ENCODE peak calls at places on chromosomes 13 and 19, in eight cellular contexts. One of them, this sample, is unnamed.

GRCh38 chr13:40565282-40566148 is 100.9 kb downstream of the FOXO1 start:
- DNase-seq in esophagus squamous epithelium: no peak
- DNase-seq in esophagus muscularis mucosa: no peak
- DNase-seq in prostate gland: no peak
- DNase-seq in H1: no peak
- DNase-seq in uterus: no peak
- DNase-seq in IMR-90: no peak
- DNase-seq in breast epithelium: no peak
- DNase-seq in this sample: no peak

GRCh38 chr19:6663236-6664187 is 6.4 kb downstream of the TNFSF14 start:
- DNase-seq in esophagus squamous epithelium: no peak
- DNase-seq in esophagus muscularis mucosa: no peak
- DNase-seq in prostate gland: no peak
- DNase-seq in H1: no peak
- DNase-seq in uterus: no peak
- DNase-seq in IMR-90: no peak
- DNase-seq in breast epithelium: no peak
- DNase-seq in this sample: no peak

GRCh38 chr19:33905473-33905936 is 108.8 kb downstream of the KCTD15 start:
- DNase-seq in esophagus squamous epithelium: no peak
- DNase-seq in esophagus muscularis mucosa: no peak
- DNase-seq in prostate gland: peak; percentile 16
- DNase-seq in H1: no peak
- DNase-seq in uterus: no peak
- DNase-seq in IMR-90: no peak
- DNase-seq in breast epithelium: peak; percentile 22
- DNase-seq in this sample: peak; percentile 14

GRCh38 chr19:43872547-43873336 is 45.6 kb downstream of the ZNF283 start:
- DNase-seq in esophagus squamous epithelium: no peak
- DNase-seq in esophagus muscularis mucosa: no peak
- DNase-seq in prostate gland: no peak
- DNase-seq in H1: no peak
- DNase-seq in uterus: no peak
- DNase-seq in IMR-90: no peak
- DNase-seq in breast epithelium: no peak
- DNase-seq in this sample: no peak

GRCh38 chr19:18289471-18290066 is 8.1 kb upstream of the JUND start:
- DNase-seq in esophagus squamous epithelium: no peak
- DNase-seq in esophagus muscularis mucosa: no peak
- DNase-seq in prostate gland: no peak
- DNase-seq in H1: no peak
- DNase-seq in uterus: no peak
- DNase-seq in IMR-90: no peak
- DNase-seq in breast epithelium: no peak
- DNase-seq in this sample: no peak

GRCh38 chr13:28753946-28754345 is 35.2 kb upstream of the SLC46A3 start:
- DNase-seq in esophagus squamous epithelium: no peak
- DNase-seq in esophagus muscularis mucosa: peak; percentile 74
- DNase-seq in prostate gland: no peak
- DNase-seq in H1: no peak
- DNase-seq in uterus: no peak
- DNase-seq in IMR-90: no peak
- DNase-seq in breast epithelium: no peak
- DNase-seq in this sample: no peak

GRCh38 chr13:113451951-113452421 is 1.3 kb downstream of the ADPRHL1 start:
- DNase-seq in esophagus squamous epithelium: no peak
- DNase-seq in esophagus muscularis mucosa: no peak
- DNase-seq in prostate gland: no peak
- DNase-seq in H1: no peak
- DNase-seq in uterus: no peak
- DNase-seq in IMR-90: no peak
- DNase-seq in breast epithelium: no peak
- DNase-seq in this sample: no peak

GRCh38 chr13:84917252-84917878 is 881.9 kb downstream of the SLITRK6 start:
- DNase-seq in esophagus squamous epithelium: no peak
- DNase-seq in esophagus muscularis mucosa: no peak
- DNase-seq in prostate gland: no peak
- DNase-seq in H1: no peak
- DNase-seq in uterus: no peak
- DNase-seq in IMR-90: peak; percentile 31
- DNase-seq in breast epithelium: no peak
- DNase-seq in this sample: no peak

GRCh38 chr19:43673702-43674629 is 4.0 kb upstream of the PLAUR start:
- DNase-seq in esophagus squamous epithelium: no peak
- DNase-seq in esophagus muscularis mucosa: no peak
- DNase-seq in prostate gland: no peak
- DNase-seq in H1: no peak
- DNase-seq in uterus: no peak
- DNase-seq in IMR-90: no peak
- DNase-seq in breast epithelium: no peak
- DNase-seq in this sample: no peak

GRCh38 chr19:53068834-53069233 is 24.3 kb downstream of the ERVV-2 start:
- DNase-seq in esophagus squamous epithelium: no peak
- DNase-seq in esophagus muscularis mucosa: no peak
- DNase-seq in prostate gland: no peak
- DNase-seq in H1: no peak
- DNase-seq in uterus: no peak
- DNase-seq in IMR-90: no peak
- DNase-seq in breast epithelium: no peak
- DNase-seq in this sample: no peak

DNA sequence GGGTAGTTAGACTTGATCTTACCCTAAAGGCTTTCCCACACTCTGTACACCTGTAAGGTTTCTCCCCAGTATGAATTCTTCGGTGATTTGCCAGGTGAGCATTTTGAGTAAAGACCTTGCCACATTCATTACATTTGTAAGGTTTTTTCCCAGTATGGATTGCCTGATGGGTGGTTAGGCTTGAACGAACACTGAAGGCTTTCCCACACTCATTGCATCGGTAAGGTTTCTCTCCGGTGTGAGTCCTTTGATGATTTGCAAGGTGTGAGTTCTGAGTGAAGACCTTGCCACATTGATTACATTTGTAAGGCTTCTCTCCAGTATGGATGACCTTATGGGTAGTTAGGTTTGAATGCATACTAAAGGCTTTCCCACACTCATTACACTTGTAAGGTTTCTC is 23.7 kb downstream of the ERVV-2 start:
- DNase-seq in esophagus squamous epithelium: no peak
- DNase-seq in esophagus muscularis mucosa: no peak
- DNase-seq in prostate gland: no peak
- DNase-seq in H1: no peak
- DNase-seq in uterus: no peak
- DNase-seq in IMR-90: no peak
- DNase-seq in breast epithelium: no peak
- DNase-seq in this sample: no peak
- H3K9me3 ChIP-seq in esophagus squamous epithelium: peaks cover 75% of the 10 kb centered on the region
- H3K9me3 ChIP-seq in esophagus muscularis mucosa: peaks cover 23% of the 10 kb centered on the region
- H3K9me3 ChIP-seq in prostate gland: no peaks in the 10 kb centered on the region
- H3K9me3 ChIP-seq in H1: peaks cover 35% of the 10 kb centered on the region
- H3K9me3 ChIP-seq in uterus: no peaks in the 10 kb centered on the region
- H3K9me3 ChIP-seq in IMR-90: peaks cover 72% of the 10 kb centered on the region
- H3K9me3 ChIP-seq in breast epithelium: peaks cover 95% of the 10 kb centered on the region
- H3K9me3 ChIP-seq in this sample: peaks cover 88% of the 10 kb centered on the region

DNA sequence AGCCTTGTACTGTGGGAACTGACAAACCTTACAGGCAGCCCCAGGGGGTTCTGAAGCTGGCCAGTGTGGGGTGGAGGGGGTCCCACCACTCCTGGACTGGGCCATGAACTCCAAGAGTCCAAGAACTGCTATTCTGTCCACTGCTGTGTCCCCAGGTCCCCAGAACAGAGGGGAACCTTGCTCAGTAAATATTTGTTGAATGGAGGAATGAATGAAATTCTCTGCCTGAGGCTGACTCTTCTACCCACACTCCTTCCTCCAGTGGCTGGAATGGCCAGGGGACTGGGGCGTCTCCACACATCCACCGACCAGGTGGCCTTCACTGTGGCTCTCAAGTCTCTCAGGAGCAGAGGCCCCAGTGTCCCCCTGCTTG is 11.6 kb downstream of the WIZ start:
- DNase-seq in esophagus squamous epithelium: no peak
- DNase-seq in esophagus muscularis mucosa: no peak
- DNase-seq in prostate gland: no peak
- DNase-seq in H1: no peak
- DNase-seq in uterus: no peak
- DNase-seq in IMR-90: no peak
- DNase-seq in breast epithelium: no peak
- DNase-seq in this sample: no peak
- H3K4me3 ChIP-seq in esophagus squamous epithelium: no peak overlapping the region
- H3K4me3 ChIP-seq in esophagus muscularis mucosa: no peak overlapping the region
- H3K4me3 ChIP-seq in prostate gland: no peak overlapping the region
- H3K4me3 ChIP-seq in H1: no peak overlapping the region
- H3K4me3 ChIP-seq in uterus: no peak overlapping the region
- H3K4me3 ChIP-seq in IMR-90: no peak overlapping the region
- H3K4me3 ChIP-seq in breast epithelium: no peak overlapping the region
- H3K4me3 ChIP-seq in this sample: no peak overlapping the region

DNA sequence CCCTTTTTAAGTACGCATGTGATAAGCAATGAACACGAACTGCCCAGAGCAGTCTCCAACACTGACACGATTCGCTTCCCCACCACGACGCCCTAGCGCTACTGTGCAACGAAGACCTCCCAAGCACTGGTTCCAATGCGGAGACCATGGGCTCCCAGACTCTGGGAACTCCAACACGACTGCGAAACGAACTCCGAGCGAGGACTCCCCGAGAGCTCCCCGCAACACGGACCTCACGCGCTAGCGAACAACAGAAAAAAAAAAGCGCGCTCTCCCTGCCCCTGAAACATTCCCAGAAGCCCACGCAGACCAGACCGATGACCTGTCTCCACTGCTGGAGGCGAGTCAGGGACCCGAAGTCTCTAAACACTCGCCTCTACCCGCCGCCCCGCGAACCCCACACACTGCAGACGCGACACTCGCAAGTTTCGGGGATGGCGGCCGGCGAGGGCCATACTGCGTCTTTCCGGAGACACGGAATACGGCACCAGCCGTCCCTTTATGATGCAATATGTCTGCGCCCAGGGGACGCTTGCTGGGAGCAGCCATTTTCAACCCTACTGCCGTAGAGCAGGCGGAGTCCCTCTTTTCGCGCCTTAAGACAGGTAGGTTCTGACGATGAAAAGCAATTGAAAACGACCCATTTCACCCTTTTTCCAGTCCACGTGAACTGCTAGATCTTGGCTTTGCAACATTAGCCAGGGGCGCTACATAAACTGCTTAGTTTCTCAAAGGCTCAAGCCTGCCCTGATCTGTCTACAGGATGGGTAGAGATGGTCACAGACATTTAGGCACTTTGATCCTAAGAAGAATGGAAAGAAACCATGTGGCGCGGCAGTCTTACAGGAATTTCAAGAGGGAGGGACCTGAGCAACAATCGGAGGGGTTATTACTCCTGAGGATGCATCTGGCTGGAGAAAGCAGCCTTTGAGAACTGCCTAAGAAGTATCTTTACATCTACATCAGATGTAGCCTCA is at the start of gene ZNF577:
- DNase-seq in esophagus squamous epithelium: peak; percentile 7
- DNase-seq in esophagus muscularis mucosa: peak; percentile 93
- DNase-seq in prostate gland: peak; percentile 89
- DNase-seq in H1: peak; percentile 89
- DNase-seq in uterus: peak; percentile 86
- DNase-seq in IMR-90: peak; percentile 93
- DNase-seq in breast epithelium: peak; percentile 80
- DNase-seq in this sample: peak; percentile 92
- TF ChIP-seq POLR2A in esophagus squamous epithelium: peak; percentile 19
- TF ChIP-seq POLR2A in esophagus muscularis mucosa: no peak
- TF ChIP-seq POLR2A in prostate gland: peak; percentile 32
- TF ChIP-seq POLR2A in H1: peak; percentile 87
- TF ChIP-seq POLR2A in uterus: peak; percentile 11
- TF ChIP-seq POLR2A in IMR-90: peak; percentile 37
- TF ChIP-seq POLR2A in breast epithelium: no peak
- TF ChIP-seq POLR2A in this sample: no peak

GRCh38 chr13:18956473-18957078 is 225.0 kb downstream of the TUBA3C start:
- DNase-seq in esophagus squamous epithelium: no peak
- DNase-seq in esophagus muscularis mucosa: no peak
- DNase-seq in prostate gland: no peak
- DNase-seq in H1: no peak
- DNase-seq in uterus: no peak
- DNase-seq in IMR-90: no peak
- DNase-seq in breast epithelium: no peak
- DNase-seq in this sample: no peak

GRCh38 chr13:18951412-18951811 is 230.2 kb downstream of the TUBA3C start:
- DNase-seq in esophagus squamous epithelium: no peak
- DNase-seq in esophagus muscularis mucosa: no peak
- DNase-seq in prostate gland: no peak
- DNase-seq in H1: no peak
- DNase-seq in uterus: no peak
- DNase-seq in IMR-90: no peak
- DNase-seq in breast epithelium: no peak
- DNase-seq in this sample: no peak

GRCh38 chr13:18953139-18953930 is 228.3 kb downstream of the TUBA3C start:
- DNase-seq in esophagus squamous epithelium: no peak
- DNase-seq in esophagus muscularis mucosa: no peak
- DNase-seq in prostate gland: no peak
- DNase-seq in H1: no peak
- DNase-seq in uterus: no peak
- DNase-seq in IMR-90: no peak
- DNase-seq in breast epithelium: no peak
- DNase-seq in this sample: no peak

GRCh38 chr13:18952225-18953016 is 229.2 kb downstream of the TUBA3C start:
- DNase-seq in esophagus squamous epithelium: no peak
- DNase-seq in esophagus muscularis mucosa: peak; percentile 92
- DNase-seq in prostate gland: no peak
- DNase-seq in H1: no peak
- DNase-seq in uterus: no peak
- DNase-seq in IMR-90: no peak
- DNase-seq in breast epithelium: no peak
- DNase-seq in this sample: no peak

DNA sequence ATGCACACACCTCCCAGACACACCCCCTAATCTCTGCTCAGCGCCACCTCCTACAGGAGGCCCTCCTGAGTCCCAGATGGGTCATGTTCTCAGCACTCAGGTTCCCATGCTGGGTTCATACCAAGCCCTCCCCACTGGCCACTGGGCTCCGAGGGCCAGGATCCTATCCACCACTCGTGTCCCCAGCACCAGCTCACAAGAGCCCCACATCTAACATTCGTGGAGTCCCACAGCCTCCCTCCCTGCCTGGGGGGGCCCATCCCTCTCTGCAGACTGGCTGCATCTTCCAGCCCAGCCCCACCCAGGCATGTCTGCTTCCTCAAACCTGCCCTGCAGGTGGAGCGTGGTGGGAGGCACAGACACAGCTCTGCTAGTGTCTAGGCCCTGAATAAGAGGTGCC is 227.4 kb downstream of the TUBA3C start:
- DNase-seq in esophagus squamous epithelium: no peak
- DNase-seq in esophagus muscularis mucosa: no peak
- DNase-seq in prostate gland: no peak
- DNase-seq in H1: no peak
- DNase-seq in uterus: no peak
- DNase-seq in IMR-90: no peak
- DNase-seq in breast epithelium: no peak
- DNase-seq in this sample: no peak
- H3K9me3 ChIP-seq in esophagus squamous epithelium: peaks cover 19% of the 10 kb centered on the region
- H3K9me3 ChIP-seq in esophagus muscularis mucosa: peaks cover 13% of the 10 kb centered on the region
- H3K9me3 ChIP-seq in prostate gland: no peaks in the 10 kb centered on the region
- H3K9me3 ChIP-seq in H1: peaks cover 79% of the 10 kb centered on the region
- H3K9me3 ChIP-seq in uterus: no peaks in the 10 kb centered on the region
- H3K9me3 ChIP-seq in IMR-90: peaks cover 51% of the 10 kb centered on the region
- H3K9me3 ChIP-seq in breast epithelium: peaks cover 22% of the 10 kb centered on the region
- H3K9me3 ChIP-seq in this sample: peaks cover 10% of the 10 kb centered on the region

This sample was measured in transverse colon.